ENCODE peak calls at places on chromosomes 1 and 21, in five cellular contexts. G is amniotic stem cell, T is skeletal muscle cell, I is AG10803, Q is GM13977. A is an unnamed sample.

GRCh38 chr1:27070390-27071048 is 57.9 kb upstream of the TENT5B start:
- DNase-seq in I (no peak), T (no peak), Q (no peak), G (no peak), A (peak)

GRCh38 chr1:208420021-208420420 is 175.8 kb upstream of the PLXNA2 start:
- DNase-seq in T (no peak), I (no peak), Q (no peak), G (no peak), A (no peak)

GRCh38 chr21:46118305-46118870 is 20.5 kb downstream of the COL6A2 start:
- DNase-seq in Q (no peak), T (no peak), G (no peak), I (no peak), A (peak)

GRCh38 chr1:172638885-172639831 is 19.7 kb upstream of the FASLG start:
- DNase-seq in T (peak), G (peak), Q (no peak), I (peak), A (no peak)

GRCh38 chr1:224769987-224770693 is 154.0 kb downstream of the CNIH3 start:
- DNase-seq in T (no peak), I (peak), G (peak), Q (no peak), A (no peak)

GRCh38 chr1:118945460-118945859 is 42.7 kb downstream of the TBX15 start:
- DNase-seq in T (no peak), Q (no peak), G (no peak), I (peak), A (no peak)

GRCh38 chr1:23807453-23807852 is 6.9 kb upstream of the GALE start:
- DNase-seq in T (no peak), I (no peak), Q (no peak), G (no peak), A (no peak)

GRCh38 chr1:210709694-210710093 is 381.0 kb downstream of the HHAT start:
- DNase-seq in T (no peak), G (no peak), Q (no peak), I (peak), A (no peak)

GRCh38 chr1:119010201-119010600 is 22.1 kb upstream of the TBX15 start:
- DNase-seq in I (peak), T (peak), G (no peak), Q (no peak), A (no peak)

GRCh38 chr21:29238052-29238966 is 60.4 kb upstream of the BACH1 start:
- DNase-seq in I (peak), Q (no peak), T (peak), G (no peak), A (no peak)

GRCh38 chr21:34790834-34791233 is 122.0 kb downstream of the CLIC6 start:
- DNase-seq in I (no peak), G (no peak), Q (no peak), T (no peak), A (no peak)

GRCh38 chr1:160030657-160031367 is 978 bp downstream of the PIGM start:
- DNase-seq in I (no peak), T (no peak), G (no peak), Q (peak), A (no peak)

GRCh38 chr1:223717695-223718363 is 5.5 kb downstream of the CAPN2 start:
- DNase-seq in I (no peak), Q (no peak), T (no peak), G (no peak), A (no peak)

GRCh38 chr1:173507205-173507846 is 30.2 kb downstream of the PRDX6 start:
- DNase-seq in Q (no peak), T (peak), I (peak), G (peak), A (no peak)

GRCh38 chr21:38322551-38322950 is 65.8 kb downstream of the KCNJ15 start:
- DNase-seq in Q (no peak), T (peak), G (no peak), I (peak), A (no peak)

GRCh38 chr21:24367936-24368335 is 1239.3 kb downstream of the MRPL39 start:
- DNase-seq in T (no peak), Q (no peak), G (no peak), I (no peak), A (no peak)

GRCh38 chr1:43944860-43945259 is 1.9 kb upstream of the IPO13 start:
- DNase-seq in G (no peak), I (no peak), Q (no peak), T (no peak), A (no peak)

GRCh38 chr1:67135354-67135753 is 584 bp upstream of the C1orf141 start:
- DNase-seq in T (peak), I (peak), G (no peak), Q (no peak), A (no peak)

GRCh38 chr1:15627343-15627988 is 10.2 kb downstream of the DDI2 start:
- DNase-seq in T (no peak), G (no peak), Q (peak), I (peak), A (no peak)

GRCh38 chr1:213070399-213070798 is 19.4 kb downstream of the RPS6KC1 start:
- DNase-seq in G (peak), Q (peak), I (peak), T (peak), A (peak)

GRCh38 chr1:231295938-231296337 is 41.7 kb downstream of the EXOC8 start:
- DNase-seq in I (no peak), G (no peak), T (no peak), Q (no peak), A (no peak)

GRCh38 chr1:151706464-151707415 is 9.9 kb downstream of the CELF3 start:
- DNase-seq in T (no peak), Q (no peak), I (no peak), G (no peak), A (no peak)

GRCh38 chr21:38793926-38794713 is 11.6 kb upstream of the ETS2 start:
- DNase-seq in I (no peak), G (no peak), Q (no peak), T (no peak), A (no peak)

A was measured in BE2C.